ENCODE peak calls at places on chromosomes 16 and 17, in seven cellular contexts. One of them, this sample, is unnamed.

GRCh38 chr17:4881761-4882555 is 17.4 kb upstream of the C17orf107 start:
- DNase-seq in heart left ventricle: peak; percentile 60
- DNase-seq in testis: peak; percentile 84
- DNase-seq in vagina: no peak
- DNase-seq in spleen: peak; percentile 90
- DNase-seq in H1: no peak
- DNase-seq in suprapubic skin: peak; percentile 67
- DNase-seq in this sample: no peak

GRCh38 chr16:48384982-48385271 is 286 bp downstream of the SIAH1 start:
- DNase-seq in heart left ventricle: peak; percentile 63
- DNase-seq in testis: no peak
- DNase-seq in vagina: no peak
- DNase-seq in spleen: no peak
- DNase-seq in H1: no peak
- DNase-seq in suprapubic skin: no peak
- DNase-seq in this sample: no peak

GRCh38 chr17:49193513-49194296 is 16.7 kb downstream of the GNGT2 start:
- DNase-seq in heart left ventricle: peak; percentile 68
- DNase-seq in testis: peak; percentile 80
- DNase-seq in vagina: no peak
- DNase-seq in spleen: peak; percentile 79
- DNase-seq in H1: no peak
- DNase-seq in suprapubic skin: peak; percentile 87
- DNase-seq in this sample: peak; percentile 73

GRCh38 chr17:31739300-31739699 is 119.7 kb downstream of the COPRS start:
- DNase-seq in heart left ventricle: no peak
- DNase-seq in testis: no peak
- DNase-seq in vagina: peak; percentile 22
- DNase-seq in spleen: no peak
- DNase-seq in H1: no peak
- DNase-seq in suprapubic skin: no peak
- DNase-seq in this sample: no peak

GRCh38 chr17:59371426-59372099 is 40.1 kb downstream of the YPEL2 start:
- DNase-seq in heart left ventricle: peak; percentile 63
- DNase-seq in testis: peak; percentile 79
- DNase-seq in vagina: no peak
- DNase-seq in spleen: no peak
- DNase-seq in H1: no peak
- DNase-seq in suprapubic skin: peak; percentile 80
- DNase-seq in this sample: peak; percentile 53

GRCh38 chr17:50608700-50609375 is 25.8 kb upstream of the ABCC3 start:
- DNase-seq in heart left ventricle: no peak
- DNase-seq in testis: no peak
- DNase-seq in vagina: no peak
- DNase-seq in spleen: no peak
- DNase-seq in H1: no peak
- DNase-seq in suprapubic skin: no peak
- DNase-seq in this sample: no peak

GRCh38 chr16:65663774-65664173 is 541.9 kb upstream of the CDH11 start:
- DNase-seq in heart left ventricle: no peak
- DNase-seq in testis: no peak
- DNase-seq in vagina: no peak
- DNase-seq in spleen: no peak
- DNase-seq in H1: no peak
- DNase-seq in suprapubic skin: no peak
- DNase-seq in this sample: no peak

GRCh38 chr17:27384721-27385120 is 71.5 kb upstream of the KSR1 start:
- DNase-seq in heart left ventricle: no peak
- DNase-seq in testis: no peak
- DNase-seq in vagina: no peak
- DNase-seq in spleen: no peak
- DNase-seq in H1: no peak
- DNase-seq in suprapubic skin: no peak
- DNase-seq in this sample: no peak

GRCh38 chr17:72426948-72427760 is 306.3 kb downstream of the SOX9 start:
- DNase-seq in heart left ventricle: no peak
- DNase-seq in testis: no peak
- DNase-seq in vagina: no peak
- DNase-seq in spleen: no peak
- DNase-seq in H1: no peak
- DNase-seq in suprapubic skin: no peak
- DNase-seq in this sample: no peak

GRCh38 chr16:3175157-3176153 is 12.5 kb upstream of the OR1F1 start:
- DNase-seq in heart left ventricle: no peak
- DNase-seq in testis: no peak
- DNase-seq in vagina: no peak
- DNase-seq in spleen: peak; percentile 51
- DNase-seq in H1: no peak
- DNase-seq in suprapubic skin: no peak
- DNase-seq in this sample: no peak

GRCh38 chr16:87410530-87410929 is 18.4 kb downstream of the MAP1LC3B start:
- DNase-seq in heart left ventricle: no peak
- DNase-seq in testis: no peak
- DNase-seq in vagina: no peak
- DNase-seq in spleen: peak; percentile 57
- DNase-seq in H1: no peak
- DNase-seq in suprapubic skin: no peak
- DNase-seq in this sample: no peak

GRCh38 chr17:40062347-40063033 is at the start of gene THRA:
- DNase-seq in heart left ventricle: peak; percentile 88
- DNase-seq in testis: peak; percentile 74
- DNase-seq in vagina: no peak
- DNase-seq in spleen: peak; percentile 95
- DNase-seq in H1: no peak
- DNase-seq in suprapubic skin: peak; percentile 77
- DNase-seq in this sample: peak; percentile 77

GRCh38 chr16:4401510-4401909 is 14.9 kb downstream of the CORO7 start:
- DNase-seq in heart left ventricle: no peak
- DNase-seq in testis: no peak
- DNase-seq in vagina: no peak
- DNase-seq in spleen: no peak
- DNase-seq in H1: no peak
- DNase-seq in suprapubic skin: no peak
- DNase-seq in this sample: no peak

GRCh38 chr16:4273858-4274291 is 1.1 kb upstream of the TFAP4 start:
- DNase-seq in heart left ventricle: peak; percentile 78
- DNase-seq in testis: peak; percentile 34
- DNase-seq in vagina: no peak
- DNase-seq in spleen: peak; percentile 89
- DNase-seq in H1: no peak
- DNase-seq in suprapubic skin: peak; percentile 83
- DNase-seq in this sample: peak; percentile 67

GRCh38 chr16:83925095-83925905 is 26.4 kb downstream of the MLYCD start:
- DNase-seq in heart left ventricle: peak; percentile 21
- DNase-seq in testis: no peak
- DNase-seq in vagina: no peak
- DNase-seq in spleen: peak; percentile 55
- DNase-seq in H1: no peak
- DNase-seq in suprapubic skin: no peak
- DNase-seq in this sample: no peak

GRCh38 chr17:48723555-48724239 is 712 bp downstream of the PRAC2 start:
- DNase-seq in heart left ventricle: no peak
- DNase-seq in testis: no peak
- DNase-seq in vagina: no peak
- DNase-seq in spleen: no peak
- DNase-seq in H1: no peak
- DNase-seq in suprapubic skin: no peak
- DNase-seq in this sample: no peak

GRCh38 chr17:43006639-43007551 is at the start of gene IFI35:
- DNase-seq in heart left ventricle: peak; percentile 90
- DNase-seq in testis: peak; percentile 89
- DNase-seq in vagina: no peak
- DNase-seq in spleen: peak; percentile 95
- DNase-seq in H1: no peak
- DNase-seq in suprapubic skin: peak; percentile 92
- DNase-seq in this sample: peak; percentile 87

GRCh38 chr16:1125471-1125870 is 27.4 kb upstream of the CACNA1H start:
- DNase-seq in heart left ventricle: no peak
- DNase-seq in testis: no peak
- DNase-seq in vagina: no peak
- DNase-seq in spleen: no peak
- DNase-seq in H1: no peak
- DNase-seq in suprapubic skin: no peak
- DNase-seq in this sample: no peak

GRCh38 chr16:56305956-56306565 is 114.8 kb downstream of the GNAO1 start:
- DNase-seq in heart left ventricle: no peak
- DNase-seq in testis: no peak
- DNase-seq in vagina: no peak
- DNase-seq in spleen: peak; percentile 32
- DNase-seq in H1: no peak
- DNase-seq in suprapubic skin: no peak
- DNase-seq in this sample: no peak

GRCh38 chr16:76207270-76207669 is 69.9 kb upstream of the CNTNAP4 start:
- DNase-seq in heart left ventricle: no peak
- DNase-seq in testis: no peak
- DNase-seq in vagina: no peak
- DNase-seq in spleen: no peak
- DNase-seq in H1: no peak
- DNase-seq in suprapubic skin: no peak
- DNase-seq in this sample: no peak

GRCh38 chr16:84467256-84467655 is 37.2 kb downstream of the MEAK7 start:
- DNase-seq in heart left ventricle: no peak
- DNase-seq in testis: no peak
- DNase-seq in vagina: peak; percentile 52
- DNase-seq in spleen: no peak
- DNase-seq in H1: no peak
- DNase-seq in suprapubic skin: no peak
- DNase-seq in this sample: no peak

GRCh38 chr16:23877107-23878070 is 41.6 kb downstream of the PRKCB start:
- DNase-seq in heart left ventricle: no peak
- DNase-seq in testis: no peak
- DNase-seq in vagina: no peak
- DNase-seq in spleen: no peak
- DNase-seq in H1: no peak
- DNase-seq in suprapubic skin: no peak
- DNase-seq in this sample: no peak

GRCh38 chr17:81821603-81822311 is 11.3 kb downstream of the MCRIP1 start:
- DNase-seq in heart left ventricle: peak; percentile 90
- DNase-seq in testis: peak; percentile 87
- DNase-seq in vagina: no peak
- DNase-seq in spleen: peak; percentile 86
- DNase-seq in H1: no peak
- DNase-seq in suprapubic skin: peak; percentile 85
- DNase-seq in this sample: peak; percentile 55

GRCh38 chr17:79038545-79039135 is 14.7 kb downstream of the C1QTNF1 start:
- DNase-seq in heart left ventricle: no peak
- DNase-seq in testis: no peak
- DNase-seq in vagina: no peak
- DNase-seq in spleen: peak; percentile 41
- DNase-seq in H1: no peak
- DNase-seq in suprapubic skin: peak; percentile 87
- DNase-seq in this sample: no peak
- H3K27ac ChIP-seq in heart left ventricle: no peak overlapping the region
- H3K27ac ChIP-seq in testis: no peak overlapping the region
- H3K27ac ChIP-seq in vagina: peak overlapping the region; percentile 44
- H3K27ac ChIP-seq in spleen: peak overlapping the region; percentile 26
- H3K27ac ChIP-seq in H1: no peak overlapping the region
- H3K27ac ChIP-seq in suprapubic skin: peak overlapping the region; percentile 71
- H3K27ac ChIP-seq in this sample: no peak overlapping the region

DNA sequence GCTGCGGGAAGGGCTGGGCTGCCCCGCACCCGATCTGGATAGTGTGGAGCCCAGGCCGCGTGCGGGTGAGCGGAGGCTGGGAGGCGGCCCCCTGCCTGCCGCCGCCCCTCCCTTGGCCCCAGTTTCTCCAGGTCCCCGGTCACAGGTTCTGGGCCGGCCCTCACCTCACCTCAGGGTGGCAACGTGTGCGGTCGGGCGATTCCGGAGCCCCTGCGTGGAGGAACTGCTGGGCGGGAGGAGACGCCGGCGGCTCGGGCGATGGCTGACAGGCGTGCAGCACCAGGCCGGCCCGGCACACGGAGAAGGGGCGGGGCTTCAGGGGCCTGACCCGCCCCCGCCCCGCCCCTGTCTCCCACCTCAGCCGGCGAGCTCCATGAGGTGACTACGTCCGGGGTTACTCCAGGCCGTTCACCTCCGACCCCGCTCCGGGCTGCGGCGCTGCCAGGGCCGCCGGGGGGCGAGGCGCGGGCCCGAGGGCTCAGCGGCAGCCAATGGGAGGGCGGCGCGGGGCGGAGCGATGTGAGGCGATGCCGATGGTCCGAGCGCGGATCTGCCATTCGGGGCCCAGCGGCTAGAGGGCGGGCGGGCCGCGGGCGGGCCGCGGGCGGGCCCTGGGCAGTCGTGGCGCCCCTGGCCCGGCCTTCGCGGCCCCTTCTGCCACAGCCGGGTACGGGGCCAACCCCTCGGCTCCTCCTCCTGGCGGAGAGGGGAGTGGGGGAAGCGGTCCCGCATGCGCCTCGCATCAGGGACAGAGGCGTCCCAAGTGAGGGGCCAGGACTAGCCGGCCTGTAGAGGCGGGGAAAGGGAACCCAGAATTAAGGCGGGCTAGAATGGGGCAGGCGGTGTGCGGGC is 16.7 kb upstream of the C17orf78 start:
- DNase-seq in heart left ventricle: peak; percentile 96
- DNase-seq in testis: peak; percentile 96
- DNase-seq in vagina: peak; percentile 96
- DNase-seq in spleen: peak; percentile 98
- DNase-seq in H1: peak; percentile 96
- DNase-seq in suprapubic skin: peak; percentile 94
- DNase-seq in this sample: peak; percentile 97
- TF ChIP-seq CTCF in heart left ventricle: peak; percentile 69
- TF ChIP-seq CTCF in testis: peak; percentile 40
- TF ChIP-seq CTCF in vagina: no peak
- TF ChIP-seq CTCF in spleen: peak; percentile 41
- TF ChIP-seq CTCF in H1: no peak
- TF ChIP-seq CTCF in suprapubic skin: peak; percentile 57
- TF ChIP-seq CTCF in this sample: peak; percentile 17

DNA sequence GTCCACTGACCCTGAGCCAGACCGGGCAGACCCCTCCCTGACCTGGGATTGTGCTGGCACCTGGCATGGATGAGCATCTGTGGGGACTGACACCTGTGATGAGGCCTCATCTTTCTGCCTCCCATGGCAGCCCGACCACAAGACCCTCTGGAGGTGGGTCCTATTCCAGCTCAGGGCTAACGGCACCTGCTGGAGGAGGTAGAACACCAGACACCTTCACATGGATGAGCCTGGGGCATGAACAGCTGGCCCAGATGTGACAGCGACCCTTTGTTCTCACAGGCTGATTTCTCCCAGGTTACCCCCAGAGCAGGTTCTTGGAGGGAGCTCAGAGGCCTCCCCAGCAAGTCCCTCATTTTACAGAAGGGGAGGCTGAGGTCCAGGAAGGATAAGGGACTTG is 46.4 kb upstream of the PIK3R6 start:
- DNase-seq in heart left ventricle: no peak
- DNase-seq in testis: no peak
- DNase-seq in vagina: no peak
- DNase-seq in spleen: no peak
- DNase-seq in H1: no peak
- DNase-seq in suprapubic skin: no peak
- DNase-seq in this sample: no peak
- TF ChIP-seq POLR2A in heart left ventricle: no peak
- TF ChIP-seq POLR2A in testis: no peak
- TF ChIP-seq POLR2A in vagina: no peak
- TF ChIP-seq POLR2A in spleen: no peak
- TF ChIP-seq POLR2A in H1: no peak
- TF ChIP-seq POLR2A in suprapubic skin: no peak
- TF ChIP-seq POLR2A in this sample: no peak

DNA sequence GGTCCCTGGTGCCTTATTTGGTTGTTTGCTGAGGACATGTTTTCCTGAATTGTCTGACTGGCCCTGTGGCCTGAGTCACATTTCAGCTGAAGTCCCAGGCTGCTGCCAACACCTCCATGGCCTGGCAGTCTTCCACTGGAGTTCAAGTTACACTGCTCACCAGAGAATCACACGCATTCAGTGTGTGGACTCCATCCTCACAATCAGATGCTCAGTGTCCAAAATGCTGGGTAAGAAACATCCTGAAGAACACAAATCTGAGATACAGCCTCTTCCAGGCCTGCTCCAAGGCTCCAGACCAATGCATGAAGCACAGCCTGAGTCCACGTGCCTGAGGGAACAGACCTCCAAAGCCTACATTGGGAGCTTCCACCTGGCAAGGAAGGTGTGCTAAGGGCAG is 19.2 kb downstream of the CD300LB start:
- DNase-seq in heart left ventricle: peak; percentile 49
- DNase-seq in testis: no peak
- DNase-seq in vagina: no peak
- DNase-seq in spleen: no peak
- DNase-seq in H1: no peak
- DNase-seq in suprapubic skin: no peak
- DNase-seq in this sample: no peak
- H3K27ac ChIP-seq in heart left ventricle: no peak overlapping the region
- H3K27ac ChIP-seq in testis: no peak overlapping the region
- H3K27ac ChIP-seq in vagina: no peak overlapping the region
- H3K27ac ChIP-seq in spleen: no peak overlapping the region
- H3K27ac ChIP-seq in H1: no peak overlapping the region
- H3K27ac ChIP-seq in suprapubic skin: no peak overlapping the region
- H3K27ac ChIP-seq in this sample: no peak overlapping the region

This sample was measured in uterus.